ENCODE peak calls at places on chromosome 17, in six cellular contexts. O is psoas muscle, Q is left cardiac atrium, C is AG20443, T is GDM1, K is GM03348. B is an unnamed sample.

GRCh38 chr17:42844271-42844670 is at the start of gene AOC2:
- DNase-seq in T (no peak), Q (no peak), C (no peak), O (no peak), K (no peak), B (no peak)

GRCh38 chr17:9890124-9890523 is 14.9 kb downstream of the RCVRN start:
- DNase-seq in O (no peak), K (peak; percentile 60), T (no peak), C (peak; percentile 62), Q (no peak), B (no peak)

GRCh38 chr17:1882836-1883235 is 53.0 kb downstream of the RPA1 start:
- DNase-seq in C (peak; percentile 61), O (no peak), T (no peak), Q (no peak), K (peak; percentile 56), B (no peak)

GRCh38 chr17:34319087-34319486 is at the start of gene CCL8:
- DNase-seq in Q (no peak), T (no peak), O (no peak), K (no peak), C (no peak), B (no peak)

GRCh38 chr17:60390881-60391418 is 983 bp downstream of the USP32 start:
- DNase-seq in K (peak; percentile 55), O (peak; percentile 33), T (no peak), Q (peak; percentile 28), C (peak; percentile 27), B (no peak)

GRCh38 chr17:42346473-42346872 is 41.8 kb downstream of the STAT3 start:
- DNase-seq in O (no peak), Q (no peak), K (no peak), T (no peak), C (no peak), B (no peak)

GRCh38 chr17:17089796-17090641 is 47.8 kb downstream of the MPRIP start:
- DNase-seq in O (no peak), Q (peak; percentile 11), K (no peak), C (no peak), T (no peak), B (peak; percentile 10)

GRCh38 chr17:27224526-27225315 is 69.2 kb upstream of the WSB1 start:
- DNase-seq in C (no peak), Q (no peak), K (no peak), T (no peak), O (no peak), B (no peak)

GRCh38 chr17:41895617-41896016 is 23.1 kb downstream of the ACLY start:
- DNase-seq in K (peak; percentile 44), Q (peak; percentile 45), C (peak; percentile 49), T (no peak), O (peak; percentile 47), B (no peak)

GRCh38 chr17:78722101-78722761 is 59.8 kb downstream of the CYTH1 start:
- DNase-seq in T (no peak), K (peak; percentile 39), O (no peak), Q (no peak), C (peak; percentile 27), B (no peak)

GRCh38 chr17:42677921-42678781 is 1.4 kb upstream of the PLEKHH3 start:
- DNase-seq in C (peak; percentile 91), Q (peak; percentile 91), K (peak; percentile 93), T (peak; percentile 49), O (peak; percentile 89), B (peak; percentile 64)